ENCODE peak calls at places on chromosomes 3 and 15, in six cellular contexts. One of them, this sample, is unnamed.

GRCh38 chr15:71705151-71705550 is 105.2 kb upstream of the NR2E3 start:
- DNase-seq in AG04450: no peak
- DNase-seq in activated CD8-positive, alpha-beta memory T cell treated with anti-CD3 and anti-CD28 coated beads for 48 hours: no peak
- DNase-seq in CD8-positive, alpha-beta T cell: no peak
- DNase-seq in activated T-helper 1 cell treated with Interleukin-2 at 50 U/mL for 16 hours: no peak
- DNase-seq in NCI-H1092 treated with DMSO at 0.1 percent for 48 hours: no peak
- DNase-seq in this sample: no peak

GRCh38 chr3:197393711-197394110 is 95.3 kb upstream of the DLG1 start:
- DNase-seq in AG04450: no peak
- DNase-seq in NCI-H1092 treated with DMSO at 0.1 percent for 48 hours: no peak
- DNase-seq in CD8-positive, alpha-beta T cell: no peak
- DNase-seq in activated T-helper 1 cell treated with Interleukin-2 at 50 U/mL for 16 hours: no peak
- DNase-seq in activated CD8-positive, alpha-beta memory T cell treated with anti-CD3 and anti-CD28 coated beads for 48 hours: no peak
- DNase-seq in this sample: no peak

GRCh38 chr3:166071-166470 is 30.5 kb upstream of the CHL1 start:
- DNase-seq in activated CD8-positive, alpha-beta memory T cell treated with anti-CD3 and anti-CD28 coated beads for 48 hours: no peak
- DNase-seq in activated T-helper 1 cell treated with Interleukin-2 at 50 U/mL for 16 hours: no peak
- DNase-seq in AG04450: no peak
- DNase-seq in CD8-positive, alpha-beta T cell: no peak
- DNase-seq in NCI-H1092 treated with DMSO at 0.1 percent for 48 hours: peak; percentile 1
- DNase-seq in this sample: no peak

GRCh38 chr3:45137656-45138181 is 8.5 kb downstream of the CDCP1 start:
- DNase-seq in activated T-helper 1 cell treated with Interleukin-2 at 50 U/mL for 16 hours: no peak
- DNase-seq in AG04450: no peak
- DNase-seq in NCI-H1092 treated with DMSO at 0.1 percent for 48 hours: no peak
- DNase-seq in activated CD8-positive, alpha-beta memory T cell treated with anti-CD3 and anti-CD28 coated beads for 48 hours: no peak
- DNase-seq in CD8-positive, alpha-beta T cell: no peak
- DNase-seq in this sample: no peak

GRCh38 chr3:56154297-56154696 is 314.0 kb downstream of the ERC2 start:
- DNase-seq in NCI-H1092 treated with DMSO at 0.1 percent for 48 hours: no peak
- DNase-seq in AG04450: no peak
- DNase-seq in CD8-positive, alpha-beta T cell: no peak
- DNase-seq in activated CD8-positive, alpha-beta memory T cell treated with anti-CD3 and anti-CD28 coated beads for 48 hours: no peak
- DNase-seq in activated T-helper 1 cell treated with Interleukin-2 at 50 U/mL for 16 hours: no peak
- DNase-seq in this sample: no peak

GRCh38 chr15:52559583-52559982 is 9.2 kb downstream of the ARPP19 start:
- DNase-seq in NCI-H1092 treated with DMSO at 0.1 percent for 48 hours: no peak
- DNase-seq in CD8-positive, alpha-beta T cell: no peak
- DNase-seq in activated CD8-positive, alpha-beta memory T cell treated with anti-CD3 and anti-CD28 coated beads for 48 hours: peak; percentile 22
- DNase-seq in activated T-helper 1 cell treated with Interleukin-2 at 50 U/mL for 16 hours: no peak
- DNase-seq in AG04450: peak; percentile 46
- DNase-seq in this sample: no peak

GRCh38 chr3:125679258-125679657 is 84.0 kb upstream of the OSBPL11 start:
- DNase-seq in NCI-H1092 treated with DMSO at 0.1 percent for 48 hours: no peak
- DNase-seq in AG04450: no peak
- DNase-seq in activated CD8-positive, alpha-beta memory T cell treated with anti-CD3 and anti-CD28 coated beads for 48 hours: no peak
- DNase-seq in activated T-helper 1 cell treated with Interleukin-2 at 50 U/mL for 16 hours: no peak
- DNase-seq in CD8-positive, alpha-beta T cell: no peak
- DNase-seq in this sample: no peak

GRCh38 chr15:93719941-93720351 is 511.4 kb upstream of the MCTP2 start:
- DNase-seq in activated CD8-positive, alpha-beta memory T cell treated with anti-CD3 and anti-CD28 coated beads for 48 hours: no peak
- DNase-seq in activated T-helper 1 cell treated with Interleukin-2 at 50 U/mL for 16 hours: no peak
- DNase-seq in CD8-positive, alpha-beta T cell: no peak
- DNase-seq in NCI-H1092 treated with DMSO at 0.1 percent for 48 hours: no peak
- DNase-seq in AG04450: peak; percentile 26
- DNase-seq in this sample: no peak